ENCODE peak calls at places on chromosomes 11 and 22, in seven cellular contexts. One of them, this sample, is unnamed.

GRCh38 chr11:115471367-115471766 is 32.8 kb downstream of the CADM1 start:
- DNase-seq in cardiac fibroblast: no peak
- DNase-seq in activated T-helper 1 cell treated with anti-CD3 and anti-CD28 coated beads, Interleukin-2, amount 50 U/mL, for 16 hours: no peak
- DNase-seq in GDM1: no peak
- DNase-seq in substantia nigra: no peak
- DNase-seq in activated CD4-positive, alpha-beta T cell treated with anti-CD3 and anti-CD28 coated beads, Interleukin-2, amount 10 ng/mL, durations not matched to agents 7 days and 5 days: no peak
- DNase-seq in Peyer's patch: no peak
- DNase-seq in this sample: no peak

GRCh38 chr11:134374891-134375550 is 37.0 kb downstream of the B3GAT1 start:
- DNase-seq in cardiac fibroblast: no peak
- DNase-seq in activated T-helper 1 cell treated with anti-CD3 and anti-CD28 coated beads, Interleukin-2, amount 50 U/mL, for 16 hours: no peak
- DNase-seq in GDM1: no peak
- DNase-seq in substantia nigra: no peak
- DNase-seq in activated CD4-positive, alpha-beta T cell treated with anti-CD3 and anti-CD28 coated beads, Interleukin-2, amount 10 ng/mL, durations not matched to agents 7 days and 5 days: no peak
- DNase-seq in Peyer's patch: no peak
- DNase-seq in this sample: no peak

GRCh38 chr22:49305215-49305965 is 522.3 kb downstream of the BRD1 start:
- DNase-seq in cardiac fibroblast: no peak
- DNase-seq in activated T-helper 1 cell treated with anti-CD3 and anti-CD28 coated beads, Interleukin-2, amount 50 U/mL, for 16 hours: peak; percentile 35
- DNase-seq in GDM1: peak; percentile 7
- DNase-seq in substantia nigra: peak; percentile 46
- DNase-seq in activated CD4-positive, alpha-beta T cell treated with anti-CD3 and anti-CD28 coated beads, Interleukin-2, amount 10 ng/mL, durations not matched to agents 7 days and 5 days: peak; percentile 46
- DNase-seq in Peyer's patch: peak; percentile 66
- DNase-seq in this sample: peak; percentile 19

GRCh38 chr11:60482361-60482760 is 10.2 kb upstream of the MS4A12 start:
- DNase-seq in cardiac fibroblast: no peak
- DNase-seq in activated T-helper 1 cell treated with anti-CD3 and anti-CD28 coated beads, Interleukin-2, amount 50 U/mL, for 16 hours: no peak
- DNase-seq in GDM1: peak; percentile 42
- DNase-seq in substantia nigra: no peak
- DNase-seq in activated CD4-positive, alpha-beta T cell treated with anti-CD3 and anti-CD28 coated beads, Interleukin-2, amount 10 ng/mL, durations not matched to agents 7 days and 5 days: no peak
- DNase-seq in Peyer's patch: peak; percentile 49
- DNase-seq in this sample: no peak

GRCh38 chr11:78351979-78352731 is 65.5 kb downstream of the GAB2 start:
- DNase-seq in cardiac fibroblast: no peak
- DNase-seq in activated T-helper 1 cell treated with anti-CD3 and anti-CD28 coated beads, Interleukin-2, amount 50 U/mL, for 16 hours: no peak
- DNase-seq in GDM1: no peak
- DNase-seq in substantia nigra: no peak
- DNase-seq in activated CD4-positive, alpha-beta T cell treated with anti-CD3 and anti-CD28 coated beads, Interleukin-2, amount 10 ng/mL, durations not matched to agents 7 days and 5 days: no peak
- DNase-seq in Peyer's patch: no peak
- DNase-seq in this sample: no peak

GRCh38 chr11:47986219-47986618 is 5.9 kb downstream of the PTPRJ start:
- DNase-seq in cardiac fibroblast: no peak
- DNase-seq in activated T-helper 1 cell treated with anti-CD3 and anti-CD28 coated beads, Interleukin-2, amount 50 U/mL, for 16 hours: no peak
- DNase-seq in GDM1: no peak
- DNase-seq in substantia nigra: no peak
- DNase-seq in activated CD4-positive, alpha-beta T cell treated with anti-CD3 and anti-CD28 coated beads, Interleukin-2, amount 10 ng/mL, durations not matched to agents 7 days and 5 days: no peak
- DNase-seq in Peyer's patch: no peak
- DNase-seq in this sample: no peak

GRCh38 chr22:27911329-27911728 is 7.7 kb downstream of the PITPNB start:
- DNase-seq in cardiac fibroblast: no peak
- DNase-seq in activated T-helper 1 cell treated with anti-CD3 and anti-CD28 coated beads, Interleukin-2, amount 50 U/mL, for 16 hours: no peak
- DNase-seq in GDM1: no peak
- DNase-seq in substantia nigra: no peak
- DNase-seq in activated CD4-positive, alpha-beta T cell treated with anti-CD3 and anti-CD28 coated beads, Interleukin-2, amount 10 ng/mL, durations not matched to agents 7 days and 5 days: no peak
- DNase-seq in Peyer's patch: no peak
- DNase-seq in this sample: no peak

GRCh38 chr11:56848105-56848809 is 99.8 kb upstream of the OR9G4 start:
- DNase-seq in cardiac fibroblast: no peak
- DNase-seq in activated T-helper 1 cell treated with anti-CD3 and anti-CD28 coated beads, Interleukin-2, amount 50 U/mL, for 16 hours: no peak
- DNase-seq in GDM1: no peak
- DNase-seq in substantia nigra: no peak
- DNase-seq in activated CD4-positive, alpha-beta T cell treated with anti-CD3 and anti-CD28 coated beads, Interleukin-2, amount 10 ng/mL, durations not matched to agents 7 days and 5 days: no peak
- DNase-seq in Peyer's patch: no peak
- DNase-seq in this sample: no peak

GRCh38 chr11:128692750-128693578 is 908 bp upstream of the FLI1 start:
- DNase-seq in cardiac fibroblast: peak; percentile 62
- DNase-seq in activated T-helper 1 cell treated with anti-CD3 and anti-CD28 coated beads, Interleukin-2, amount 50 U/mL, for 16 hours: no peak
- DNase-seq in GDM1: no peak
- DNase-seq in substantia nigra: no peak
- DNase-seq in activated CD4-positive, alpha-beta T cell treated with anti-CD3 and anti-CD28 coated beads, Interleukin-2, amount 10 ng/mL, durations not matched to agents 7 days and 5 days: peak; percentile 43
- DNase-seq in Peyer's patch: peak; percentile 67
- DNase-seq in this sample: no peak

GRCh38 chr22:20319041-20319744 is 667 bp downstream of the DGCR6L start:
- DNase-seq in cardiac fibroblast: peak; percentile 37
- DNase-seq in activated T-helper 1 cell treated with anti-CD3 and anti-CD28 coated beads, Interleukin-2, amount 50 U/mL, for 16 hours: no peak
- DNase-seq in GDM1: no peak
- DNase-seq in substantia nigra: no peak
- DNase-seq in activated CD4-positive, alpha-beta T cell treated with anti-CD3 and anti-CD28 coated beads, Interleukin-2, amount 10 ng/mL, durations not matched to agents 7 days and 5 days: peak; percentile 25
- DNase-seq in Peyer's patch: peak; percentile 45
- DNase-seq in this sample: no peak

GRCh38 chr11:94740083-94740974 is 27.8 kb upstream of the AMOTL1 start:
- DNase-seq in cardiac fibroblast: peak; percentile 25
- DNase-seq in activated T-helper 1 cell treated with anti-CD3 and anti-CD28 coated beads, Interleukin-2, amount 50 U/mL, for 16 hours: no peak
- DNase-seq in GDM1: no peak
- DNase-seq in substantia nigra: peak; percentile 8
- DNase-seq in activated CD4-positive, alpha-beta T cell treated with anti-CD3 and anti-CD28 coated beads, Interleukin-2, amount 10 ng/mL, durations not matched to agents 7 days and 5 days: no peak
- DNase-seq in Peyer's patch: peak; percentile 50
- DNase-seq in this sample: no peak

GRCh38 chr11:102760355-102761035 is 19.9 kb downstream of the MMP10 start:
- DNase-seq in cardiac fibroblast: peak; percentile 97
- DNase-seq in activated T-helper 1 cell treated with anti-CD3 and anti-CD28 coated beads, Interleukin-2, amount 50 U/mL, for 16 hours: no peak
- DNase-seq in GDM1: no peak
- DNase-seq in substantia nigra: no peak
- DNase-seq in activated CD4-positive, alpha-beta T cell treated with anti-CD3 and anti-CD28 coated beads, Interleukin-2, amount 10 ng/mL, durations not matched to agents 7 days and 5 days: no peak
- DNase-seq in Peyer's patch: no peak
- DNase-seq in this sample: no peak

GRCh38 chr11:57913713-57914704 is 109.7 kb upstream of the OR9Q1 start:
- DNase-seq in cardiac fibroblast: peak; percentile 10
- DNase-seq in activated T-helper 1 cell treated with anti-CD3 and anti-CD28 coated beads, Interleukin-2, amount 50 U/mL, for 16 hours: no peak
- DNase-seq in GDM1: no peak
- DNase-seq in substantia nigra: no peak
- DNase-seq in activated CD4-positive, alpha-beta T cell treated with anti-CD3 and anti-CD28 coated beads, Interleukin-2, amount 10 ng/mL, durations not matched to agents 7 days and 5 days: no peak
- DNase-seq in Peyer's patch: no peak
- DNase-seq in this sample: no peak

GRCh38 chr11:93775289-93775688 is 8.8 kb upstream of the MED17 start:
- DNase-seq in cardiac fibroblast: peak; percentile 26
- DNase-seq in activated T-helper 1 cell treated with anti-CD3 and anti-CD28 coated beads, Interleukin-2, amount 50 U/mL, for 16 hours: no peak
- DNase-seq in GDM1: no peak
- DNase-seq in substantia nigra: no peak
- DNase-seq in activated CD4-positive, alpha-beta T cell treated with anti-CD3 and anti-CD28 coated beads, Interleukin-2, amount 10 ng/mL, durations not matched to agents 7 days and 5 days: no peak
- DNase-seq in Peyer's patch: no peak
- DNase-seq in this sample: no peak

GRCh38 chr11:12159351-12160099 is 49.1 kb downstream of the MICAL2 start:
- DNase-seq in cardiac fibroblast: peak; percentile 89
- DNase-seq in activated T-helper 1 cell treated with anti-CD3 and anti-CD28 coated beads, Interleukin-2, amount 50 U/mL, for 16 hours: no peak
- DNase-seq in GDM1: no peak
- DNase-seq in substantia nigra: no peak
- DNase-seq in activated CD4-positive, alpha-beta T cell treated with anti-CD3 and anti-CD28 coated beads, Interleukin-2, amount 10 ng/mL, durations not matched to agents 7 days and 5 days: no peak
- DNase-seq in Peyer's patch: no peak
- DNase-seq in this sample: no peak

GRCh38 chr22:31093090-31093850 is 12.2 kb downstream of the SMTN start:
- DNase-seq in cardiac fibroblast: no peak
- DNase-seq in activated T-helper 1 cell treated with anti-CD3 and anti-CD28 coated beads, Interleukin-2, amount 50 U/mL, for 16 hours: no peak
- DNase-seq in GDM1: no peak
- DNase-seq in substantia nigra: peak; percentile 63
- DNase-seq in activated CD4-positive, alpha-beta T cell treated with anti-CD3 and anti-CD28 coated beads, Interleukin-2, amount 10 ng/mL, durations not matched to agents 7 days and 5 days: no peak
- DNase-seq in Peyer's patch: no peak
- DNase-seq in this sample: no peak

GRCh38 chr11:58600510-58600909 is 21.6 kb downstream of the ZFP91 start:
- DNase-seq in cardiac fibroblast: no peak
- DNase-seq in activated T-helper 1 cell treated with anti-CD3 and anti-CD28 coated beads, Interleukin-2, amount 50 U/mL, for 16 hours: no peak
- DNase-seq in GDM1: no peak
- DNase-seq in substantia nigra: no peak
- DNase-seq in activated CD4-positive, alpha-beta T cell treated with anti-CD3 and anti-CD28 coated beads, Interleukin-2, amount 10 ng/mL, durations not matched to agents 7 days and 5 days: no peak
- DNase-seq in Peyer's patch: no peak
- DNase-seq in this sample: no peak

GRCh38 chr22:27476729-27477128 is 324.8 kb downstream of the MN1 start:
- DNase-seq in cardiac fibroblast: peak; percentile 89
- DNase-seq in activated T-helper 1 cell treated with anti-CD3 and anti-CD28 coated beads, Interleukin-2, amount 50 U/mL, for 16 hours: no peak
- DNase-seq in GDM1: no peak
- DNase-seq in substantia nigra: no peak
- DNase-seq in activated CD4-positive, alpha-beta T cell treated with anti-CD3 and anti-CD28 coated beads, Interleukin-2, amount 10 ng/mL, durations not matched to agents 7 days and 5 days: no peak
- DNase-seq in Peyer's patch: no peak
- DNase-seq in this sample: no peak

GRCh38 chr11:103849366-103849765 is 187.1 kb upstream of the DDI1 start:
- DNase-seq in cardiac fibroblast: peak; percentile 9
- DNase-seq in activated T-helper 1 cell treated with anti-CD3 and anti-CD28 coated beads, Interleukin-2, amount 50 U/mL, for 16 hours: no peak
- DNase-seq in GDM1: no peak
- DNase-seq in substantia nigra: no peak
- DNase-seq in activated CD4-positive, alpha-beta T cell treated with anti-CD3 and anti-CD28 coated beads, Interleukin-2, amount 10 ng/mL, durations not matched to agents 7 days and 5 days: no peak
- DNase-seq in Peyer's patch: no peak
- DNase-seq in this sample: no peak

GRCh38 chr11:1548221-1549070 is 23.6 kb downstream of the DUSP8 start:
- DNase-seq in cardiac fibroblast: peak; percentile 33
- DNase-seq in activated T-helper 1 cell treated with anti-CD3 and anti-CD28 coated beads, Interleukin-2, amount 50 U/mL, for 16 hours: no peak
- DNase-seq in GDM1: no peak
- DNase-seq in substantia nigra: peak; percentile 39
- DNase-seq in activated CD4-positive, alpha-beta T cell treated with anti-CD3 and anti-CD28 coated beads, Interleukin-2, amount 10 ng/mL, durations not matched to agents 7 days and 5 days: no peak
- DNase-seq in Peyer's patch: peak; percentile 80
- DNase-seq in this sample: no peak

GRCh38 chr11:115257286-115258077 is 246.7 kb downstream of the CADM1 start:
- DNase-seq in cardiac fibroblast: no peak
- DNase-seq in activated T-helper 1 cell treated with anti-CD3 and anti-CD28 coated beads, Interleukin-2, amount 50 U/mL, for 16 hours: no peak
- DNase-seq in GDM1: no peak
- DNase-seq in substantia nigra: no peak
- DNase-seq in activated CD4-positive, alpha-beta T cell treated with anti-CD3 and anti-CD28 coated beads, Interleukin-2, amount 10 ng/mL, durations not matched to agents 7 days and 5 days: no peak
- DNase-seq in Peyer's patch: no peak
- DNase-seq in this sample: no peak

GRCh38 chr11:44223261-44223660 is 86.7 kb downstream of the ALX4 start:
- DNase-seq in cardiac fibroblast: peak; percentile 76
- DNase-seq in activated T-helper 1 cell treated with anti-CD3 and anti-CD28 coated beads, Interleukin-2, amount 50 U/mL, for 16 hours: no peak
- DNase-seq in GDM1: no peak
- DNase-seq in substantia nigra: no peak
- DNase-seq in activated CD4-positive, alpha-beta T cell treated with anti-CD3 and anti-CD28 coated beads, Interleukin-2, amount 10 ng/mL, durations not matched to agents 7 days and 5 days: no peak
- DNase-seq in Peyer's patch: no peak
- DNase-seq in this sample: no peak

GRCh38 chr11:2899080-2899783 is 13.7 kb upstream of the CDKN1C start:
- DNase-seq in cardiac fibroblast: no peak
- DNase-seq in activated T-helper 1 cell treated with anti-CD3 and anti-CD28 coated beads, Interleukin-2, amount 50 U/mL, for 16 hours: no peak
- DNase-seq in GDM1: peak; percentile 14
- DNase-seq in substantia nigra: no peak
- DNase-seq in activated CD4-positive, alpha-beta T cell treated with anti-CD3 and anti-CD28 coated beads, Interleukin-2, amount 10 ng/mL, durations not matched to agents 7 days and 5 days: no peak
- DNase-seq in Peyer's patch: no peak
- DNase-seq in this sample: no peak

GRCh38 chr11:12842933-12843636 is 166.0 kb upstream of the RASSF10 start:
- DNase-seq in cardiac fibroblast: peak; percentile 84
- DNase-seq in activated T-helper 1 cell treated with anti-CD3 and anti-CD28 coated beads, Interleukin-2, amount 50 U/mL, for 16 hours: no peak
- DNase-seq in GDM1: no peak
- DNase-seq in substantia nigra: no peak
- DNase-seq in activated CD4-positive, alpha-beta T cell treated with anti-CD3 and anti-CD28 coated beads, Interleukin-2, amount 10 ng/mL, durations not matched to agents 7 days and 5 days: no peak
- DNase-seq in Peyer's patch: no peak
- DNase-seq in this sample: no peak

GRCh38 chr11:131867457-131868257 is 497.2 kb downstream of the NTM start:
- DNase-seq in cardiac fibroblast: peak; percentile 94
- DNase-seq in activated T-helper 1 cell treated with anti-CD3 and anti-CD28 coated beads, Interleukin-2, amount 50 U/mL, for 16 hours: no peak
- DNase-seq in GDM1: peak; percentile 31
- DNase-seq in substantia nigra: peak; percentile 42
- DNase-seq in activated CD4-positive, alpha-beta T cell treated with anti-CD3 and anti-CD28 coated beads, Interleukin-2, amount 10 ng/mL, durations not matched to agents 7 days and 5 days: no peak
- DNase-seq in Peyer's patch: peak; percentile 72
- DNase-seq in this sample: no peak

GRCh38 chr11:60251485-60252207 is 8.7 kb upstream of the MS4A4E start:
- DNase-seq in cardiac fibroblast: peak; percentile 33
- DNase-seq in activated T-helper 1 cell treated with anti-CD3 and anti-CD28 coated beads, Interleukin-2, amount 50 U/mL, for 16 hours: no peak
- DNase-seq in GDM1: no peak
- DNase-seq in substantia nigra: no peak
- DNase-seq in activated CD4-positive, alpha-beta T cell treated with anti-CD3 and anti-CD28 coated beads, Interleukin-2, amount 10 ng/mL, durations not matched to agents 7 days and 5 days: peak; percentile 28
- DNase-seq in Peyer's patch: peak; percentile 52
- DNase-seq in this sample: no peak

GRCh38 chr11:2590951-2591754 is 108.6 kb downstream of the KCNQ1OT1 start:
- DNase-seq in cardiac fibroblast: no peak
- DNase-seq in activated T-helper 1 cell treated with anti-CD3 and anti-CD28 coated beads, Interleukin-2, amount 50 U/mL, for 16 hours: no peak
- DNase-seq in GDM1: no peak
- DNase-seq in substantia nigra: peak; percentile 69
- DNase-seq in activated CD4-positive, alpha-beta T cell treated with anti-CD3 and anti-CD28 coated beads, Interleukin-2, amount 10 ng/mL, durations not matched to agents 7 days and 5 days: no peak
- DNase-seq in Peyer's patch: peak; percentile 36
- DNase-seq in this sample: no peak

GRCh38 chr11:115691030-115691429 is 186.8 kb upstream of the CADM1 start:
- DNase-seq in cardiac fibroblast: no peak
- DNase-seq in activated T-helper 1 cell treated with anti-CD3 and anti-CD28 coated beads, Interleukin-2, amount 50 U/mL, for 16 hours: no peak
- DNase-seq in GDM1: no peak
- DNase-seq in substantia nigra: no peak
- DNase-seq in activated CD4-positive, alpha-beta T cell treated with anti-CD3 and anti-CD28 coated beads, Interleukin-2, amount 10 ng/mL, durations not matched to agents 7 days and 5 days: no peak
- DNase-seq in Peyer's patch: no peak
- DNase-seq in this sample: no peak

GRCh38 chr11:62543680-62544444 is 2.7 kb downstream of the AHNAK start:
- DNase-seq in cardiac fibroblast: no peak
- DNase-seq in activated T-helper 1 cell treated with anti-CD3 and anti-CD28 coated beads, Interleukin-2, amount 50 U/mL, for 16 hours: no peak
- DNase-seq in GDM1: no peak
- DNase-seq in substantia nigra: no peak
- DNase-seq in activated CD4-positive, alpha-beta T cell treated with anti-CD3 and anti-CD28 coated beads, Interleukin-2, amount 10 ng/mL, durations not matched to agents 7 days and 5 days: no peak
- DNase-seq in Peyer's patch: no peak
- DNase-seq in this sample: no peak

GRCh38 chr11:119316729-119317591 is at the start of gene MCAM:
- DNase-seq in cardiac fibroblast: no peak
- DNase-seq in activated T-helper 1 cell treated with anti-CD3 and anti-CD28 coated beads, Interleukin-2, amount 50 U/mL, for 16 hours: no peak
- DNase-seq in GDM1: no peak
- DNase-seq in substantia nigra: no peak
- DNase-seq in activated CD4-positive, alpha-beta T cell treated with anti-CD3 and anti-CD28 coated beads, Interleukin-2, amount 10 ng/mL, durations not matched to agents 7 days and 5 days: no peak
- DNase-seq in Peyer's patch: no peak
- DNase-seq in this sample: no peak

This sample was measured in stimulated activated CD8-positive, alpha-beta memory T cell treated with anti-CD3 and anti-CD28 coated beads, Interleukin-12 subunit alpha, Interleukin-12 subunit beta, amount 100 ng/mL, for 4 hours.